ENCODE peak calls at places on chromosomes 11 and 22, in seven cellular contexts. One of them, this sample, is unnamed.

GRCh38 chr11:75655619-75656018 is 13.2 kb downstream of the MAP6 start:
- DNase-seq in GM12878: no peak
- DNase-seq in H1: no peak
- DNase-seq in HCT116: no peak
- DNase-seq in SK-N-SH: no peak
- DNase-seq in HepG2: no peak
- DNase-seq in K562: no peak
- DNase-seq in this sample: no peak

GRCh38 chr11:121535122-121535796 is 82.5 kb upstream of the SORL1-AS1 start:
- DNase-seq in GM12878: no peak
- DNase-seq in SK-N-SH: no peak
- DNase-seq in H1: no peak
- DNase-seq in K562: no peak
- DNase-seq in HepG2: no peak
- DNase-seq in HCT116: no peak
- DNase-seq in this sample: no peak

GRCh38 chr22:50627914-50628542 is at the start of gene ARSA:
- DNase-seq in GM12878: peak
- DNase-seq in HepG2: peak
- DNase-seq in K562: peak
- DNase-seq in HCT116: no peak
- DNase-seq in SK-N-SH: peak
- DNase-seq in H1: peak
- DNase-seq in this sample: peak

GRCh38 chr11:104033561-104033960 is 2.9 kb upstream of the DDI1 start:
- DNase-seq in HepG2: no peak
- DNase-seq in H1: no peak
- DNase-seq in K562: no peak
- DNase-seq in HCT116: no peak
- DNase-seq in SK-N-SH: no peak
- DNase-seq in GM12878: no peak
- DNase-seq in this sample: no peak

GRCh38 chr22:20422271-20422958 is 15.2 kb downstream of the SCARF2 start:
- DNase-seq in K562: no peak
- DNase-seq in HCT116: no peak
- DNase-seq in GM12878: no peak
- DNase-seq in HepG2: no peak
- DNase-seq in H1: no peak
- DNase-seq in SK-N-SH: peak
- DNase-seq in this sample: no peak

GRCh38 chr22:24601217-24602104 is 1.5 kb upstream of the GGT1 start:
- DNase-seq in HepG2: peak
- DNase-seq in H1: peak
- DNase-seq in GM12878: no peak
- DNase-seq in K562: no peak
- DNase-seq in HCT116: no peak
- DNase-seq in SK-N-SH: peak
- DNase-seq in this sample: no peak

GRCh38 chr11:44316388-44317240 is 6.7 kb upstream of the ALX4 start:
- DNase-seq in GM12878: no peak
- DNase-seq in HepG2: no peak
- DNase-seq in SK-N-SH: peak
- DNase-seq in H1: peak
- DNase-seq in HCT116: no peak
- DNase-seq in K562: no peak
- DNase-seq in this sample: peak

GRCh38 chr11:109971184-109971523 is 122.0 kb upstream of the ZC3H12C start:
- DNase-seq in K562: no peak
- DNase-seq in HCT116: no peak
- DNase-seq in H1: no peak
- DNase-seq in GM12878: no peak
- DNase-seq in HepG2: no peak
- DNase-seq in SK-N-SH: no peak
- DNase-seq in this sample: no peak

GRCh38 chr11:10518123-10518522 is 22.9 kb downstream of the RNF141 start:
- DNase-seq in SK-N-SH: no peak
- DNase-seq in HepG2: no peak
- DNase-seq in H1: no peak
- DNase-seq in GM12878: no peak
- DNase-seq in K562: no peak
- DNase-seq in HCT116: no peak
- DNase-seq in this sample: no peak

GRCh38 chr22:26903030-26903856 is 245.9 kb downstream of the MIAT start:
- DNase-seq in K562: no peak
- DNase-seq in HepG2: no peak
- DNase-seq in HCT116: no peak
- DNase-seq in SK-N-SH: no peak
- DNase-seq in H1: peak
- DNase-seq in GM12878: no peak
- DNase-seq in this sample: no peak

GRCh38 chr11:8317164-8317563 is 53.5 kb upstream of the LMO1 start:
- DNase-seq in SK-N-SH: no peak
- DNase-seq in K562: no peak
- DNase-seq in H1: no peak
- DNase-seq in GM12878: no peak
- DNase-seq in HepG2: no peak
- DNase-seq in HCT116: no peak
- DNase-seq in this sample: no peak

DNA sequence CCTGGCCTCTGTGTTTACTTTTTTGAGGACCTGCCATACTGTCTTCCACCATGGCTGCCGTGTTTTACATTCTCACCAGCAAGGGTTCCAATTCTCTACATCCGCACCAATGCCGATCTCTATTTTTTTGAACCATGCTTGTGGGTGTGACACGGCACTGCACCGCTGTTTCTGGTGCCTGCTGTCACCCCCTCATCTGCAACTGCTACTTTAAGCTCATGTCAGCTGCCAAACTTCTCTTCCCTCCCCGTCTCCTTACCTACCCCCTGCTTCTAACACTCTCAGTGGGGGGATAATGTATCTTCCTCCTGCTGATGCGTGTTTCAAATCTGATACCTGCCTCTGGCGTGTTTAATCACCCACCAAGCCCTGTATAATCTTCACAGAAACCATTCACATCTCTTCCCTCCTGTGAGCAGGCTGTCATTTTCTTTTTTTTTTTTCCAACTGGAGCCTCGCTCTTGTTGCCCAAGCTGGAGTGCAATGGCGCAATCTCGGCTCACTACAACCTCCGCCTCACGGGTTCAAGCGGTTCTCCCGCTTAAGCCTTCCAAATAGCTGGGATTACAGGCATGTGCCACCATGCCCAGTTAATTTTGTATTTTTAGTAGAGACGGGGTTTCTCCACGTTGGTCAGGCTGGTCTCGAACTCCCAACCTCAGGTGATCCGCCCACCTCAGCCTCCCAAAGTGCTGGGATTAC is 2.8 kb downstream of the SLC25A18 start:
- DNase-seq in K562: no peak
- DNase-seq in HepG2: no peak
- DNase-seq in H1: no peak
- DNase-seq in GM12878: no peak
- DNase-seq in HCT116: no peak
- DNase-seq in SK-N-SH: no peak
- DNase-seq in this sample: no peak
- TF ChIP-seq JUND in K562: no peak
- TF ChIP-seq JUND in HepG2: no peak
- TF ChIP-seq JUND in H1: no peak
- TF ChIP-seq JUND in GM12878: no peak
- TF ChIP-seq JUND in HCT116: no peak
- TF ChIP-seq JUND in SK-N-SH: no peak
- TF ChIP-seq JUND in this sample: no peak

GRCh38 chr22:48453751-48454485 is 1373.8 kb downstream of the BRD1 start:
- DNase-seq in K562: no peak
- DNase-seq in HepG2: no peak
- DNase-seq in GM12878: no peak
- DNase-seq in HCT116: no peak
- DNase-seq in SK-N-SH: no peak
- DNase-seq in H1: no peak
- DNase-seq in this sample: no peak
- TF ChIP-seq JUND in K562: no peak
- TF ChIP-seq JUND in HepG2: no peak
- TF ChIP-seq JUND in GM12878: no peak
- TF ChIP-seq JUND in HCT116: no peak
- TF ChIP-seq JUND in SK-N-SH: no peak
- TF ChIP-seq JUND in H1: no peak
- TF ChIP-seq JUND in this sample: no peak

DNA sequence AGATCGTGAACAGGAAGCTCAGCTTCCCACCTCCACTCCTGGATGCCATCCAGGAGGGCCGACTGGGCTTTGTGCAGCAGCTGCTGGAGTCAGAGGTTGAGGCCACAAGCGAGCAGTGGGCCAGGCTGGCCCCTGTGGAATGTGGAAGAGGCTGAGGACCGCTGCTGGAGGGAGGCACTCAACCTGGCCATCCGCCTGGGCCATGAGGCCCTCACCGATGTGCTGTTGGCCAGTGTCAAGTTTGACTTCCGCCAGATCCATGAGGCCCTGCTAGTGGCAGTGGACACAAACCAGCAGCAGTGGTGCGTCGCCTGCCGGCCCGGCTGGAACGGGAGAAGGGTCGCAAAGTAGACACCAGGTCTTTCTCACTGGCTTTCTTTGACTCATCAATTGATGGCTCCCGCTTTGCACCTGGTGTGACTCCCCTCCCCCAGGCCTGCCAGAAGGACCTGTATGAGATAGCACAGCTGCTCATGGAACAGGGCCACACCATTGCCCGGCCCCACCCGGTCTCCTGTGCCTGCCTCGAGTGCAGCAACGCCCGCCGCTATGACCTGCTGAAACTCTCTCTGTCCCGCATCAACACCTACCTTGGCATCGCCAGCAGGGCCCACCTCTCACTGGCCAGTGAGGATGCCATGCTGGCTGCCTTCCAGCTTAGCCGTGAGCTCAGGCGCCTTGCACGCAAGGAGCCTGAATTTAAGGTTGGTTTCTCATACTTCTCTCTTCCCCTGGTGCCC is 24.9 kb downstream of the ART5 start:
- DNase-seq in HepG2: no peak
- DNase-seq in K562: no peak
- DNase-seq in HCT116: no peak
- DNase-seq in H1: no peak
- DNase-seq in SK-N-SH: no peak
- DNase-seq in GM12878: no peak
- DNase-seq in this sample: no peak
- TF ChIP-seq JUND in HepG2: no peak
- TF ChIP-seq JUND in K562: no peak
- TF ChIP-seq JUND in HCT116: no peak
- TF ChIP-seq JUND in H1: no peak
- TF ChIP-seq JUND in SK-N-SH: no peak
- TF ChIP-seq JUND in GM12878: no peak
- TF ChIP-seq JUND in this sample: no peak

GRCh38 chr11:63445720-63446119 is 45.2 kb downstream of the PLAAT5 start:
- DNase-seq in GM12878: no peak
- DNase-seq in SK-N-SH: no peak
- DNase-seq in HepG2: no peak
- DNase-seq in H1: no peak
- DNase-seq in HCT116: no peak
- DNase-seq in K562: no peak
- DNase-seq in this sample: no peak
- TF ChIP-seq JUND in GM12878: no peak
- TF ChIP-seq JUND in SK-N-SH: no peak
- TF ChIP-seq JUND in HepG2: no peak
- TF ChIP-seq JUND in H1: no peak
- TF ChIP-seq JUND in HCT116: no peak
- TF ChIP-seq JUND in K562: no peak
- TF ChIP-seq JUND in this sample: no peak

GRCh38 chr11:86418929-86419328 is 44.2 kb downstream of the CCDC81 start:
- DNase-seq in K562: peak
- DNase-seq in SK-N-SH: no peak
- DNase-seq in GM12878: no peak
- DNase-seq in H1: no peak
- DNase-seq in HepG2: no peak
- DNase-seq in HCT116: no peak
- DNase-seq in this sample: peak
- TF ChIP-seq JUND in K562: no peak
- TF ChIP-seq JUND in SK-N-SH: no peak
- TF ChIP-seq JUND in GM12878: no peak
- TF ChIP-seq JUND in H1: no peak
- TF ChIP-seq JUND in HepG2: no peak
- TF ChIP-seq JUND in HCT116: no peak
- TF ChIP-seq JUND in this sample: no peak

DNA sequence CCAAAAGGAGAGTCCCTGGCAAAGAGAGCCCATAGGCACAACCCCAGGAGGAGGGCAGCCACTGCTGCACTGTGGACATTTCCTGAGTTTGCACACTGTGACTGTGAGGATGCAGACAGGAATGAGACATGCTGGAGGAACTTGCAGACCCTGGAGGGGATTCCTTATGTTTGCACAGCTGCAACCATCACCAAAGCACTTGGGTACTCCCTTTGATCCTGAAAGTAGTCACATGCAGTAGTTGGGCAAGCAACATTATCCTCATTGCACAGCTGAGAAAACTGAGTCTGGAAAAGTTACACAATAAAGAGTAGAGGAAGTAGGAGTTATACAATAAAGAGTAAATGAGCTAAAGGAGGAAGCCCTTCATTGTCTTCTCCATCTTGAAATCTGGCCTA is 186.5 kb downstream of the FAM181B start:
- DNase-seq in H1: no peak
- DNase-seq in HCT116: no peak
- DNase-seq in K562: no peak
- DNase-seq in HepG2: no peak
- DNase-seq in SK-N-SH: no peak
- DNase-seq in GM12878: no peak
- DNase-seq in this sample: no peak
- TF ChIP-seq JUND in H1: no peak
- TF ChIP-seq JUND in HCT116: no peak
- TF ChIP-seq JUND in K562: no peak
- TF ChIP-seq JUND in HepG2: no peak
- TF ChIP-seq JUND in SK-N-SH: no peak
- TF ChIP-seq JUND in GM12878: no peak
- TF ChIP-seq JUND in this sample: no peak